ENCODE peak calls at places on chromosomes 2 and 18, in six cellular contexts. One of them, this sample, is unnamed.

GRCh38 chr2:32863803-32864202 is 83.0 kb upstream of the LTBP1 start:
- DNase-seq in cardiac muscle cell: no peak
- DNase-seq in cardiac fibroblast: peak
- DNase-seq in mammary epithelial cell: no peak
- DNase-seq in ACHN: no peak
- DNase-seq in bronchial epithelial cell: peak
- DNase-seq in this sample: no peak

GRCh38 chr2:128601298-128602037 is 282.8 kb upstream of the HS6ST1 start:
- DNase-seq in cardiac muscle cell: no peak
- DNase-seq in mammary epithelial cell: no peak
- DNase-seq in ACHN: no peak
- DNase-seq in bronchial epithelial cell: no peak
- DNase-seq in cardiac fibroblast: no peak
- DNase-seq in this sample: no peak

GRCh38 chr2:230914886-230915285 is 10.2 kb downstream of the GPR55 start:
- DNase-seq in cardiac fibroblast: no peak
- DNase-seq in cardiac muscle cell: no peak
- DNase-seq in ACHN: no peak
- DNase-seq in bronchial epithelial cell: no peak
- DNase-seq in mammary epithelial cell: no peak
- DNase-seq in this sample: no peak

GRCh38 chr2:221915926-221916325 is 343.8 kb upstream of the EPHA4 start:
- DNase-seq in mammary epithelial cell: no peak
- DNase-seq in ACHN: no peak
- DNase-seq in bronchial epithelial cell: no peak
- DNase-seq in cardiac muscle cell: no peak
- DNase-seq in cardiac fibroblast: peak
- DNase-seq in this sample: no peak

GRCh38 chr2:200306969-200307811 is 697 bp downstream of the SPATS2L start:
- DNase-seq in bronchial epithelial cell: no peak
- DNase-seq in ACHN: peak
- DNase-seq in mammary epithelial cell: peak
- DNase-seq in cardiac muscle cell: peak
- DNase-seq in cardiac fibroblast: peak
- DNase-seq in this sample: peak

GRCh38 chr2:228417526-228417925 is 236.0 kb upstream of the SPHKAP start:
- DNase-seq in ACHN: no peak
- DNase-seq in cardiac muscle cell: no peak
- DNase-seq in bronchial epithelial cell: peak
- DNase-seq in cardiac fibroblast: peak
- DNase-seq in mammary epithelial cell: peak
- DNase-seq in this sample: no peak

GRCh38 chr2:41836944-41837343 is 210.9 kb upstream of the PKDCC start:
- DNase-seq in bronchial epithelial cell: peak
- DNase-seq in cardiac muscle cell: peak
- DNase-seq in cardiac fibroblast: peak
- DNase-seq in mammary epithelial cell: peak
- DNase-seq in ACHN: peak
- DNase-seq in this sample: no peak

GRCh38 chr2:23513245-23513880 is 128.4 kb downstream of the KLHL29 start:
- DNase-seq in ACHN: no peak
- DNase-seq in cardiac muscle cell: no peak
- DNase-seq in cardiac fibroblast: no peak
- DNase-seq in mammary epithelial cell: no peak
- DNase-seq in bronchial epithelial cell: no peak
- DNase-seq in this sample: peak

GRCh38 chr2:130892793-130893785 is 56.4 kb downstream of the ARHGEF4 start:
- DNase-seq in cardiac muscle cell: no peak
- DNase-seq in cardiac fibroblast: no peak
- DNase-seq in ACHN: no peak
- DNase-seq in mammary epithelial cell: no peak
- DNase-seq in bronchial epithelial cell: no peak
- DNase-seq in this sample: no peak

GRCh38 chr2:45169339-45170190 is 160.3 kb upstream of the SIX2 start:
- DNase-seq in mammary epithelial cell: no peak
- DNase-seq in cardiac fibroblast: peak
- DNase-seq in bronchial epithelial cell: peak
- DNase-seq in ACHN: peak
- DNase-seq in cardiac muscle cell: peak
- DNase-seq in this sample: no peak

GRCh38 chr2:116467243-116467642 is 1347.2 kb upstream of the DDX18 start:
- DNase-seq in mammary epithelial cell: no peak
- DNase-seq in cardiac muscle cell: no peak
- DNase-seq in cardiac fibroblast: no peak
- DNase-seq in ACHN: no peak
- DNase-seq in bronchial epithelial cell: no peak
- DNase-seq in this sample: no peak

GRCh38 chr2:174858745-174859144 is 94.5 kb upstream of the CHRNA1 start:
- DNase-seq in cardiac fibroblast: no peak
- DNase-seq in ACHN: no peak
- DNase-seq in cardiac muscle cell: no peak
- DNase-seq in bronchial epithelial cell: no peak
- DNase-seq in mammary epithelial cell: no peak
- DNase-seq in this sample: no peak

GRCh38 chr2:43459455-43459854 is 136.4 kb downstream of the THADA start:
- DNase-seq in mammary epithelial cell: peak
- DNase-seq in bronchial epithelial cell: peak
- DNase-seq in ACHN: no peak
- DNase-seq in cardiac fibroblast: peak
- DNase-seq in cardiac muscle cell: no peak
- DNase-seq in this sample: no peak

GRCh38 chr2:239815638-239816035 is 209.5 kb downstream of the NDUFA10 start:
- DNase-seq in cardiac muscle cell: no peak
- DNase-seq in ACHN: no peak
- DNase-seq in cardiac fibroblast: no peak
- DNase-seq in bronchial epithelial cell: no peak
- DNase-seq in mammary epithelial cell: no peak
- DNase-seq in this sample: no peak

GRCh38 chr2:53515435-53516332 is 251.9 kb upstream of the CHAC2 start:
- DNase-seq in mammary epithelial cell: peak
- DNase-seq in bronchial epithelial cell: no peak
- DNase-seq in cardiac fibroblast: peak
- DNase-seq in ACHN: no peak
- DNase-seq in cardiac muscle cell: peak
- DNase-seq in this sample: no peak

GRCh38 chr18:42183746-42184145 is 228.7 kb downstream of the PIK3C3 start:
- DNase-seq in bronchial epithelial cell: peak
- DNase-seq in ACHN: peak
- DNase-seq in cardiac muscle cell: no peak
- DNase-seq in mammary epithelial cell: peak
- DNase-seq in cardiac fibroblast: peak
- DNase-seq in this sample: no peak

GRCh38 chr2:120432293-120432975 is 86.5 kb downstream of the INHBB start:
- DNase-seq in mammary epithelial cell: no peak
- DNase-seq in ACHN: no peak
- DNase-seq in cardiac muscle cell: no peak
- DNase-seq in cardiac fibroblast: no peak
- DNase-seq in bronchial epithelial cell: no peak
- DNase-seq in this sample: no peak

GRCh38 chr2:17791121-17791902 is 24.9 kb upstream of the MSGN1 start:
- DNase-seq in mammary epithelial cell: no peak
- DNase-seq in cardiac fibroblast: peak
- DNase-seq in bronchial epithelial cell: no peak
- DNase-seq in cardiac muscle cell: no peak
- DNase-seq in ACHN: no peak
- DNase-seq in this sample: no peak

GRCh38 chr2:143607446-143608110 is 478.4 kb downstream of the ARHGAP15 start:
- DNase-seq in mammary epithelial cell: no peak
- DNase-seq in ACHN: no peak
- DNase-seq in cardiac fibroblast: no peak
- DNase-seq in cardiac muscle cell: no peak
- DNase-seq in bronchial epithelial cell: no peak
- DNase-seq in this sample: no peak

GRCh38 chr2:86520153-86520552 is 43.1 kb downstream of the CHMP3 start:
- DNase-seq in mammary epithelial cell: no peak
- DNase-seq in ACHN: no peak
- DNase-seq in cardiac muscle cell: no peak
- DNase-seq in cardiac fibroblast: no peak
- DNase-seq in bronchial epithelial cell: no peak
- DNase-seq in this sample: no peak

GRCh38 chr2:101463885-101464653 is 10.8 kb downstream of the RFX8 start:
- DNase-seq in cardiac muscle cell: no peak
- DNase-seq in bronchial epithelial cell: no peak
- DNase-seq in mammary epithelial cell: no peak
- DNase-seq in cardiac fibroblast: peak
- DNase-seq in ACHN: no peak
- DNase-seq in this sample: no peak

GRCh38 chr2:143467011-143467410 is 337.8 kb downstream of the ARHGAP15 start:
- DNase-seq in cardiac muscle cell: no peak
- DNase-seq in cardiac fibroblast: no peak
- DNase-seq in mammary epithelial cell: no peak
- DNase-seq in bronchial epithelial cell: no peak
- DNase-seq in ACHN: no peak
- DNase-seq in this sample: no peak